ENCODE peak calls at places on chromosomes 13 and 19, in five cellular contexts. I is psoas muscle, Y is astrocyte of the cerebellum, R is frontal cortex, O is HCT116. E is an unnamed sample.

GRCh38 chr13:112693831-112694497 is 4.1 kb downstream of the ATP11A start:
- DNase-seq in Y (peak), I (no peak), O (no peak), R (no peak), E (no peak)

GRCh38 chr19:18167975-18168645 is 5.5 kb upstream of the IFI30 start:
- DNase-seq in I (no peak), Y (no peak), O (no peak), R (peak), E (no peak)

GRCh38 chr19:48698046-48698445 is 2.3 kb downstream of the FUT2 start:
- DNase-seq in O (no peak), Y (peak), I (no peak), R (no peak), E (no peak)

GRCh38 chr19:31300406-31300805 is 48.8 kb downstream of the TSHZ3 start:
- DNase-seq in I (no peak), O (no peak), Y (no peak), R (no peak), E (no peak)

GRCh38 chr13:50831510-50831909 is 12.0 kb downstream of the DLEU7 start:
- DNase-seq in R (no peak), Y (no peak), O (no peak), I (no peak), E (no peak)

GRCh38 chr13:39144941-39145533 is 106.8 kb downstream of the NHLRC3 start:
- DNase-seq in R (peak), I (peak), O (peak), Y (peak), E (peak)

GRCh38 chr13:108342369-108343289 is 73.1 kb downstream of the TNFSF13B start:
- DNase-seq in Y (peak), I (no peak), R (no peak), O (peak), E (no peak)

GRCh38 chr19:10518444-10519361 is 1.5 kb upstream of the S1PR5 start:
- DNase-seq in I (no peak), O (no peak), Y (no peak), R (no peak), E (no peak)

GRCh38 chr13:113802090-113802531 is 43.1 kb downstream of the TMEM255B start:
- DNase-seq in O (no peak), R (no peak), Y (peak), I (no peak), E (no peak)

GRCh38 chr19:44903602-44904425 is 1.8 kb upstream of the APOE start:
- DNase-seq in I (peak), R (peak), Y (no peak), O (no peak), E (no peak)

GRCh38 chr19:18672606-18673337 is 10.7 kb upstream of the CRTC1 start:
- DNase-seq in Y (peak), I (peak), R (no peak), O (no peak), E (no peak)

GRCh38 chr13:82749551-82749950 is 1132.7 kb downstream of the SLITRK1 start:
- DNase-seq in O (no peak), I (no peak), R (no peak), Y (no peak), E (no peak)

GRCh38 chr19:48874309-48875135 is 2.3 kb downstream of the PPP1R15A start:
- DNase-seq in Y (no peak), R (no peak), O (no peak), I (no peak), E (peak)

GRCh38 chr13:23960566-23961156 is 63.4 kb upstream of the C1QTNF9B start:
- DNase-seq in Y (no peak), I (no peak), O (peak), R (no peak), E (no peak)

E was measured in keratinocyte.